ENCODE peak calls at places on chromosomes 13 and 19, in six cellular contexts. W is K562, K is SK-N-SH, Y is HCT116, M is HepG2, P is GM12878. E is an unnamed sample.

GRCh38 chr19:46579286-46579944 is 21.7 kb upstream of the CALM3 start:
- DNase-seq in W (peak; percentile 17), K (peak; percentile 64), Y (no peak), M (no peak), P (no peak), E (peak; percentile 7)

GRCh38 chr13:111187879-111188643 is 73.0 kb downstream of the ARHGEF7 start:
- DNase-seq in W (no peak), K (no peak), Y (no peak), M (no peak), P (no peak), E (no peak)

GRCh38 chr19:498591-498950 is 2.3 kb downstream of the MADCAM1 start:
- DNase-seq in W (no peak), K (peak; percentile 66), Y (no peak), M (no peak), P (no peak), E (no peak)

GRCh38 chr13:39259371-39259770 is 221.1 kb downstream of the NHLRC3 start:
- DNase-seq in W (no peak), K (no peak), Y (no peak), M (no peak), P (peak; percentile 12), E (no peak)

GRCh38 chr19:3606174-3606689 is 443 bp downstream of the TBXA2R start:
- DNase-seq in W (peak; percentile 55), K (peak; percentile 78), Y (peak; percentile 10), M (no peak), P (no peak), E (peak; percentile 75)

GRCh38 chr19:3636962-3637361 is 10.4 kb upstream of the CACTIN start:
- DNase-seq in W (no peak), K (no peak), Y (no peak), M (no peak), P (no peak), E (no peak)

GRCh38 chr13:64453831-64454230 is 2776.3 kb downstream of the PCDH9 start:
- DNase-seq in W (no peak), K (peak; percentile 14), Y (no peak), M (no peak), P (no peak), E (peak; percentile 2)

GRCh38 chr19:9871626-9872338 is 36.7 kb downstream of the PIN1 start:
- DNase-seq in W (peak; percentile 14), K (no peak), Y (no peak), M (peak; percentile 79), P (no peak), E (peak; percentile 62)

GRCh38 chr19:18589380-18590272 is 1.0 kb downstream of the REX1BD start:
- DNase-seq in W (peak; percentile 69), K (peak; percentile 85), Y (peak; percentile 73), M (peak; percentile 65), P (no peak), E (no peak)

GRCh38 chr13:80955487-80955886 is 614.6 kb upstream of the SPRY2 start:
- DNase-seq in W (no peak), K (no peak), Y (no peak), M (no peak), P (no peak), E (no peak)

GRCh38 chr13:30398601-30399072 is 23.7 kb upstream of the UBE2L5 start:
- DNase-seq in W (no peak), K (no peak), Y (no peak), M (peak; percentile 40), P (no peak), E (no peak)

GRCh38 chr13:43698743-43699142 is 88.0 kb downstream of the ENOX1 start:
- DNase-seq in W (no peak), K (no peak), Y (no peak), M (no peak), P (no peak), E (no peak)

GRCh38 chr19:33726756-33727155 is 69.9 kb upstream of the KCTD15 start:
- DNase-seq in W (no peak), K (no peak), Y (no peak), M (no peak), P (no peak), E (no peak)

GRCh38 chr19:31261651-31262331 is 87.4 kb downstream of the TSHZ3 start:
- DNase-seq in W (no peak), K (no peak), Y (no peak), M (no peak), P (no peak), E (no peak)

GRCh38 chr19:459724-460511 is 915 bp downstream of the SHC2 start:
- DNase-seq in W (peak; percentile 91), K (peak; percentile 98), Y (no peak), M (peak; percentile 59), P (no peak), E (peak; percentile 60)

GRCh38 chr13:43021926-43022670 is 1.3 kb upstream of the DNAJC15 start:
- DNase-seq in W (no peak), K (no peak), Y (no peak), M (no peak), P (no peak), E (no peak)

GRCh38 chr19:58577581-58578429 is 4.7 kb upstream of the MZF1 start:
- DNase-seq in W (no peak), K (no peak), Y (no peak), M (no peak), P (no peak), E (no peak)

GRCh38 chr13:35769812-35770211 is 293.3 kb upstream of the MAB21L1 start:
- DNase-seq in W (no peak), K (no peak), Y (no peak), M (no peak), P (no peak), E (no peak)

GRCh38 chr13:45132384-45133064 is 12.2 kb downstream of the GTF2F2 start:
- DNase-seq in W (no peak), K (no peak), Y (no peak), M (no peak), P (peak; percentile 19), E (no peak)

GRCh38 chr13:49502954-49503353 is 7.2 kb downstream of the PHF11 start:
- DNase-seq in W (no peak), K (no peak), Y (no peak), M (no peak), P (no peak), E (no peak)

GRCh38 chr13:97194473-97194872 is 27.7 kb upstream of the MBNL2 start:
- DNase-seq in W (peak; percentile 31), K (no peak), Y (peak; percentile 48), M (no peak), P (no peak), E (no peak)

GRCh38 chr13:23842406-23842805 is 46.8 kb downstream of the MIPEP start:
- DNase-seq in W (no peak), K (no peak), Y (no peak), M (no peak), P (no peak), E (no peak)

GRCh38 chr19:3620145-3620816 is 6.3 kb downstream of the CACTIN start:
- DNase-seq in W (no peak), K (no peak), Y (no peak), M (no peak), P (no peak), E (no peak)

GRCh38 chr13:109730832-109731335 is 55.5 kb downstream of the IRS2 start:
- DNase-seq in W (no peak), K (no peak), Y (no peak), M (no peak), P (no peak), E (no peak)

GRCh38 chr13:49265822-49266221 is 18.1 kb downstream of the CDADC1 start:
- DNase-seq in W (no peak), K (no peak), Y (no peak), M (no peak), P (no peak), E (no peak)

GRCh38 chr19:50790898-50791562 is 815 bp downstream of the ACP4 start:
- DNase-seq in W (no peak), K (no peak), Y (no peak), M (no peak), P (no peak), E (no peak)

GRCh38 chr13:97226788-97227627 is 4.9 kb downstream of the MBNL2 start:
- DNase-seq in W (peak; percentile 62), K (no peak), Y (no peak), M (no peak), P (no peak), E (no peak)

GRCh38 chr19:7293795-7294570 is at the start of gene INSR:
- DNase-seq in W (peak; percentile 94), K (peak; percentile 99), Y (peak; percentile 75), M (peak; percentile 83), P (peak; percentile 54), E (peak; percentile 97)

GRCh38 chr13:99435116-99435515 is 66.2 kb upstream of the TM9SF2 start:
- DNase-seq in W (no peak), K (no peak), Y (no peak), M (no peak), P (no peak), E (no peak)

GRCh38 chr19:16888629-16889371 is at the start of gene F2RL3:
- DNase-seq in W (peak; percentile 81), K (peak; percentile 71), Y (no peak), M (no peak), P (no peak), E (no peak)

GRCh38 chr13:47932953-47933687 is 68.0 kb downstream of the SUCLA2 start:
- DNase-seq in W (no peak), K (no peak), Y (no peak), M (peak; percentile 76), P (no peak), E (no peak)

GRCh38 chr19:1913781-1914577 is 8.8 kb downstream of the ADAT3 start:
- DNase-seq in W (no peak), K (no peak), Y (no peak), M (no peak), P (no peak), E (no peak)
- TF ChIP-seq JUND in W (no peak), K (no peak), Y (no peak), M (no peak), P (no peak), E (no peak)

GRCh38 chr13:79782541-79783216 is 301.7 kb downstream of the NDFIP2 start:
- DNase-seq in W (no peak), K (peak; percentile 35), Y (no peak), M (peak; percentile 14), P (no peak), E (no peak)
- TF ChIP-seq JUND in W (no peak), K (no peak), Y (no peak), M (no peak), P (no peak), E (no peak)

GRCh38 chr19:56084835-56085536 is 36.1 kb downstream of the ZNF787 start:
- DNase-seq in W (no peak), K (peak; percentile 21), Y (no peak), M (no peak), P (no peak), E (no peak)
- TF ChIP-seq JUND in W (no peak), K (no peak), Y (no peak), M (no peak), P (no peak), E (no peak)

DNA sequence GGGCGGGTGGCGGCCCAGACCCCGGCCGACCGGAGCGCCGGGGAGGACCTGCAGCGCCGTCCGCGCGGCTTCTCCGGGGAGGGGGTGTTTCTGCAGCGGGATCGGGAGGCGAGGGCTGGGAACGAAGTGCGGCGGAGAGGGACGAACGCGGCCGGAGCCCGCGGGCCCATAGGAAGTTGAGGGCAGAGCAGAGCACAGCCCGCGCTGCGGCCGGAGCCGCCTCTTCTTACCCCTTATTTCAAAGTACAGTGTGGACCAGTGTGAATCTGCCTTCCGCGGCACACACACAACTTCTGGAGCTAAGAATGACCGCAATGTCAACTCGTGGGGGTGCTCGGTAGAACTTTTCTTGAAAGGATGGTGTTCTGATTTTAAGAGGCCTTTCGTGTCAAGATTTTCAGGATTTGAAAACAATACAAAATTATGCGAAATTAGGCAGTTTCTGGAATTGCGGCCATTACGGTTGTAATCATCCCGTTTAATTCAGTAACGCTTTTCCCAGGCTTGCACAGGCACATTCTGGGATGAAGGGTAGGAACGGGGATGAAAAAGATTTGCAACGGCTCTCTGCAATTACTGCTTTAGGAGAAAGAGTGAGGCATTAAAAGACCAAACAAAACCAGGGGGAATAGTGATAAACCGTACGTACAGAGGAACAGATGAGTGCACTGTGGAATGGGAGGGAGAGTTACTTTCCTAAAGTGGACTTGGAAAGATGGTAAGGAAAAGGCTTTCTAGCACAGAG is 845 bp downstream of the TDRD3 start:
- DNase-seq in W (no peak), K (peak; percentile 26), Y (no peak), M (peak; percentile 35), P (no peak), E (peak; percentile 36)
- TF ChIP-seq JUND in W (no peak), K (no peak), Y (no peak), M (no peak), P (no peak), E (no peak)